ENCODE peak calls at places on chromosomes 1 and 21, in eight cellular contexts. U, K, Q, I, D, Y, G and B are unnamed samples.

GRCh38 chr21:16532841-16533240 is 803.1 kb downstream of the USP25 start:
- DNase-seq in U (no peak), K (no peak), Q (no peak), I (no peak), D (no peak), Y (no peak), G (no peak), B (no peak)

GRCh38 chr1:25033828-25034451 is 103.9 kb upstream of the RUNX3 start:
- DNase-seq in U (peak; percentile 43), K (no peak), Q (peak; percentile 31), I (no peak), D (no peak), Y (no peak), G (no peak), B (no peak)

GRCh38 chr1:175448467-175448866 is 255.9 kb upstream of the KIAA0040 start:
- DNase-seq in U (no peak), K (no peak), Q (no peak), I (no peak), D (no peak), Y (no peak), G (no peak), B (no peak)

GRCh38 chr1:156709743-156710489 is 4.5 kb upstream of the CRABP2 start:
- DNase-seq in U (no peak), K (no peak), Q (peak; percentile 79), I (no peak), D (peak; percentile 47), Y (no peak), G (no peak), B (no peak)

GRCh38 chr1:113534130-113534817 is 144.0 kb downstream of the MAGI3 start:
- DNase-seq in U (no peak), K (no peak), Q (no peak), I (no peak), D (no peak), Y (no peak), G (no peak), B (no peak)

GRCh38 chr1:207959141-207959825 is 48.4 kb upstream of the CD34 start:
- DNase-seq in U (peak; percentile 31), K (no peak), Q (peak; percentile 85), I (peak; percentile 60), D (no peak), Y (peak; percentile 77), G (peak; percentile 3), B (no peak)

GRCh38 chr1:176379626-176380339 is 83.2 kb upstream of the PAPPA2 start:
- DNase-seq in U (no peak), K (peak; percentile 50), Q (peak; percentile 22), I (no peak), D (no peak), Y (no peak), G (no peak), B (no peak)

GRCh38 chr1:184860985-184861754 is 106.5 kb upstream of the EDEM3 start:
- DNase-seq in U (no peak), K (peak; percentile 35), Q (no peak), I (peak; percentile 3), D (no peak), Y (no peak), G (no peak), B (no peak)

GRCh38 chr1:41238311-41239094 is 3.6 kb downstream of the SCMH1 start:
- DNase-seq in U (no peak), K (no peak), Q (no peak), I (no peak), D (no peak), Y (no peak), G (no peak), B (no peak)

GRCh38 chr1:198132060-198132781 is 24.6 kb upstream of the NEK7 start:
- DNase-seq in U (peak; percentile 16), K (no peak), Q (no peak), I (no peak), D (no peak), Y (no peak), G (no peak), B (no peak)

GRCh38 chr1:193794239-193794638 is 607.8 kb upstream of the B3GALT2 start:
- DNase-seq in U (no peak), K (no peak), Q (no peak), I (no peak), D (no peak), Y (peak; percentile 4), G (no peak), B (no peak)

GRCh38 chr1:21896652-21897532 is 40.2 kb downstream of the HSPG2 start:
- DNase-seq in U (no peak), K (no peak), Q (peak; percentile 89), I (peak; percentile 53), D (no peak), Y (peak; percentile 43), G (no peak), B (no peak)

GRCh38 chr1:151282883-151283725 is 1.0 kb downstream of the ZNF687 start:
- DNase-seq in U (peak; percentile 56), K (peak; percentile 27), Q (no peak), I (peak; percentile 58), D (no peak), Y (peak; percentile 79), G (no peak), B (no peak)

GRCh38 chr1:24119859-24120756 is 8.2 kb upstream of the MYOM3 start:
- DNase-seq in U (no peak), K (no peak), Q (no peak), I (no peak), D (no peak), Y (no peak), G (no peak), B (no peak)

GRCh38 chr1:95353185-95353584 is 119.2 kb downstream of the RWDD3 start:
- DNase-seq in U (no peak), K (no peak), Q (no peak), I (no peak), D (no peak), Y (no peak), G (no peak), B (no peak)

GRCh38 chr1:153624965-153625611 is 2.2 kb downstream of the S100A13 start:
- DNase-seq in U (no peak), K (no peak), Q (no peak), I (no peak), D (no peak), Y (no peak), G (no peak), B (no peak)

GRCh38 chr1:184604152-184604900 is 150.3 kb downstream of the EDEM3 start:
- DNase-seq in U (no peak), K (no peak), Q (no peak), I (no peak), D (no peak), Y (no peak), G (no peak), B (no peak)

GRCh38 chr1:84048820-84049219 is 49.9 kb upstream of the TTLL7 start:
- DNase-seq in U (no peak), K (no peak), Q (no peak), I (no peak), D (no peak), Y (no peak), G (no peak), B (no peak)

GRCh38 chr1:27099154-27099903 is 55.6 kb downstream of the SLC9A1 start:
- DNase-seq in U (peak; percentile 77), K (no peak), Q (peak; percentile 72), I (peak; percentile 80), D (no peak), Y (peak; percentile 39), G (no peak), B (no peak)

GRCh38 chr1:19922015-19922688 is 1.3 kb downstream of the PLA2G2E start:
- DNase-seq in U (no peak), K (no peak), Q (no peak), I (no peak), D (no peak), Y (no peak), G (no peak), B (no peak)

GRCh38 chr1:54287821-54288220 is 87.9 kb downstream of the MRPL37 start:
- DNase-seq in U (no peak), K (no peak), Q (peak; percentile 66), I (no peak), D (no peak), Y (no peak), G (no peak), B (no peak)

GRCh38 chr1:167003711-167004110 is 14.6 kb downstream of the MAEL start:
- DNase-seq in U (no peak), K (no peak), Q (no peak), I (no peak), D (no peak), Y (no peak), G (no peak), B (no peak)

GRCh38 chr1:45493116-45493697 is 2.2 kb upstream of the TESK2 start:
- DNase-seq in U (peak; percentile 74), K (peak; percentile 70), Q (peak; percentile 51), I (peak; percentile 68), D (no peak), Y (peak; percentile 77), G (no peak), B (peak; percentile 23)

GRCh38 chr1:178379807-178380206 is 117.0 kb downstream of the CLEC20A start:
- DNase-seq in U (no peak), K (no peak), Q (no peak), I (no peak), D (no peak), Y (peak; percentile 74), G (no peak), B (no peak)
- TF ChIP-seq CTCF in U (peak; percentile 18), K (no peak), Q (no peak), I (peak; percentile 37), D (no peak), Y (peak; percentile 82), G (no peak), B (no peak)

GRCh38 chr1:64251971-64252370 is 48.5 kb downstream of the UBE2U start:
- DNase-seq in U (no peak), K (no peak), Q (no peak), I (no peak), D (no peak), Y (peak; percentile 74), G (no peak), B (no peak)
- TF ChIP-seq CTCF in U (no peak), K (no peak), Q (no peak), I (peak; percentile 13), D (peak; percentile 28), Y (peak; percentile 49), G (no peak), B (no peak)

DNA sequence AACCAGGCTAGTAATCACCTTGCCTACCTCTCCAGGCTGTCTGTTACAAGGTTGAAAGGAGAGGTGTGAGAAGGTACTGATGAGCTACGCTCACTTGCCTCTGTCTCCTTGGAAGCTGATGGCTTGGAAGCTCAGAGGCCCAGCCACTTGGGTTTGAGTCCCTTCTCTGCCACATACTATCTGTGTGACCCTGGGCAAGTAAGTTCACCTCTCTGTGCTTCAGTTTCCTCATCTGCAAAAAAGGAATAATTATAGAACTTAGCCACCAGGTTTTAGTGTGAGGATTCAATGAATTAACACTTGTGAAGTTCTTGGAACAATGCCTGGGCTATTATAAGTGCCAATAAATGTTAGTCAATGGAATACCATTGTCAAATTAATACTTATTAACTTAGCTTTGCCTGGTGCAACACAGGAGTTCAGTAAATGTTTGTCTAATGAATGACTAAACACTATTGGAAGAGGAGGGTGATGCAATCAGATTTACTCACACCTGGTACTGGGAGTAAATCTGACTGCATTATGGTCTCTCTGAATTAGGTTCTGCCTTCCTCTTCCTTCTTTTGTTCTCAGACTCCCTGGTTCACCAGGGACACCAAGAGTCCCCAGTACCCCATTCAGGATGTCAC is 55.5 kb downstream of the TRABD2B start:
- DNase-seq in U (no peak), K (no peak), Q (no peak), I (no peak), D (no peak), Y (no peak), G (no peak), B (no peak)
- TF ChIP-seq CTCF in U (no peak), K (no peak), Q (no peak), I (no peak), D (no peak), Y (no peak), G (no peak), B (no peak)

GRCh38 chr1:237590381-237590780 is 300.3 kb downstream of the ZP4 start:
- DNase-seq in U (no peak), K (no peak), Q (no peak), I (no peak), D (no peak), Y (no peak), G (no peak), B (no peak)

GRCh38 chr1:237591353-237591752 is 299.4 kb downstream of the ZP4 start:
- DNase-seq in U (no peak), K (no peak), Q (no peak), I (no peak), D (no peak), Y (no peak), G (no peak), B (no peak)
- TF ChIP-seq CTCF in U (no peak), K (no peak), Q (no peak), I (no peak), D (no peak), Y (peak; percentile 49), G (no peak), B (no peak)